ENCODE peak calls at places on chromosomes 1 and 21, in six cellular contexts. T, Y, N, D, M and G are unnamed samples.

GRCh38 chr21:45603481-45603880 is 40.0 kb upstream of the PCBP3 start:
- DNase-seq in T (no peak), Y (no peak), N (no peak), D (no peak), M (no peak), G (no peak)

GRCh38 chr1:36740446-36740845 is 257.7 kb upstream of the CSF3R start:
- DNase-seq in T (no peak), Y (no peak), N (no peak), D (no peak), M (no peak), G (no peak)

GRCh38 chr1:166302919-166303758 is 136.3 kb upstream of the FAM78B start:
- DNase-seq in T (peak), Y (no peak), N (peak), D (no peak), M (no peak), G (no peak)

GRCh38 chr1:39976732-39977131 is 21.8 kb downstream of the MFSD2A start:
- DNase-seq in T (no peak), Y (peak), N (no peak), D (no peak), M (no peak), G (no peak)

GRCh38 chr1:60274422-60275419 is 201.2 kb upstream of the C1orf87 start:
- DNase-seq in T (no peak), Y (no peak), N (no peak), D (no peak), M (no peak), G (no peak)

GRCh38 chr1:67429528-67430357 is 459 bp downstream of the SERBP1 start:
- DNase-seq in T (peak), Y (no peak), N (no peak), D (no peak), M (peak), G (no peak)

GRCh38 chr1:244391761-244392160 is 59.9 kb downstream of the ADSS2 start:
- DNase-seq in T (no peak), Y (peak), N (no peak), D (no peak), M (no peak), G (no peak)

GRCh38 chr1:22096036-22096435 is 43.5 kb downstream of the CDC42 start:
- DNase-seq in T (no peak), Y (no peak), N (no peak), D (no peak), M (no peak), G (no peak)

GRCh38 chr1:45752441-45753052 is 2.1 kb upstream of the IPP start:
- DNase-seq in T (no peak), Y (peak), N (no peak), D (no peak), M (no peak), G (peak)

GRCh38 chr1:42381424-42381673 is 757 bp downstream of the RIMKLA start:
- DNase-seq in T (no peak), Y (no peak), N (no peak), D (no peak), M (no peak), G (no peak)

GRCh38 chr1:156123356-156124196 is 9.1 kb downstream of the LMNA start:
- DNase-seq in T (peak), Y (peak), N (peak), D (peak), M (peak), G (peak)

GRCh38 chr1:40379785-40380452 is 6.4 kb downstream of the SMAP2 start:
- DNase-seq in T (no peak), Y (no peak), N (no peak), D (no peak), M (no peak), G (no peak)

GRCh38 chr1:215900684-215901083 is 333.6 kb downstream of the KCTD3 start:
- DNase-seq in T (peak), Y (no peak), N (no peak), D (no peak), M (no peak), G (no peak)

GRCh38 chr1:193408782-193409293 is 222.4 kb upstream of the B3GALT2 start:
- DNase-seq in T (no peak), Y (no peak), N (no peak), D (no peak), M (no peak), G (no peak)

GRCh38 chr1:110595311-110595710 is 10.8 kb downstream of the KCNA2 start:
- DNase-seq in T (no peak), Y (no peak), N (no peak), D (no peak), M (no peak), G (no peak)

GRCh38 chr1:7491089-7491817 is 279.8 kb upstream of the VAMP3 start:
- DNase-seq in T (no peak), Y (no peak), N (no peak), D (no peak), M (no peak), G (no peak)

GRCh38 chr1:192225713-192226112 is 67.5 kb downstream of the RGS18 start:
- DNase-seq in T (no peak), Y (no peak), N (no peak), D (no peak), M (no peak), G (peak)

GRCh38 chr1:30518186-30518585 is 205.2 kb downstream of the MATN1 start:
- DNase-seq in T (no peak), Y (no peak), N (no peak), D (peak), M (no peak), G (no peak)

GRCh38 chr1:17287377-17287776 is 20.6 kb upstream of the PADI4 start:
- DNase-seq in T (no peak), Y (no peak), N (no peak), D (no peak), M (no peak), G (no peak)

GRCh38 chr21:34935452-34935851 is 113.7 kb downstream of the RUNX1 start:
- DNase-seq in T (no peak), Y (no peak), N (no peak), D (no peak), M (no peak), G (no peak)

GRCh38 chr21:27250386-27250785 is 283.5 kb upstream of the ADAMTS5 start:
- DNase-seq in T (no peak), Y (no peak), N (no peak), D (no peak), M (no peak), G (no peak)

GRCh38 chr21:33023574-33024277 is 2.0 kb upstream of the OLIG2 start:
- DNase-seq in T (peak), Y (no peak), N (no peak), D (no peak), M (no peak), G (no peak)

GRCh38 chr1:234330843-234331215 is 42.4 kb upstream of the COA6 start:
- DNase-seq in T (no peak), Y (no peak), N (no peak), D (no peak), M (no peak), G (no peak)
- TF ChIP-seq GABPA in T (no peak), Y (no peak), N (no peak), D (no peak), M (no peak), G (no peak)

DNA sequence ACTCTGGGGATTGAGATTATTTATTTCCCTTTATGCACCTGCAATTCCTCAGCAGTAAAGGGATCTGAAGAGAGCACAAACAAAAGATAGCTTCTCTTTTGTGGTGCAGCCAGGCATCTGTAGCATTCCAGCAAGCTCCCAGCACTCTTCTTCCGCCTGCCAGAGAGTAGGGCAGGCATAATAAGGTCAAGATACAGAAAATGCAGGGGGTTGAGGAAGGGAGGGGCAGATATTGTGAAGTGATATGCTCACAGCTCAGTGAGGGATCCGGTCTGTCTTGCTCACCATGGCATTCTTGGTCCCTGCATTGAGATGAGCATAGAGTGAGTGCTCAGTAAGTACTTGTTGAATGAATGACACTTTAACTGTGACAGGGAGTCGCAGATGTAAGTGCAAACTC is 23.9 kb downstream of the FASLG start:
- DNase-seq in T (no peak), Y (no peak), N (no peak), D (no peak), M (no peak), G (no peak)
- TF ChIP-seq GABPA in T (no peak), Y (no peak), N (no peak), D (no peak), M (no peak), G (no peak)

GRCh38 chr1:19689856-19690255 is 25.2 kb downstream of the HTR6 start:
- DNase-seq in T (no peak), Y (no peak), N (no peak), D (no peak), M (no peak), G (no peak)

GRCh38 chr1:19688041-19688842 is 23.6 kb downstream of the HTR6 start:
- DNase-seq in T (no peak), Y (no peak), N (no peak), D (no peak), M (no peak), G (no peak)

GRCh38 chr1:19690342-19690741 is 25.7 kb downstream of the HTR6 start:
- DNase-seq in T (no peak), Y (no peak), N (no peak), D (no peak), M (no peak), G (no peak)

GRCh38 chr1:19687414-19687813 is 22.7 kb downstream of the HTR6 start:
- DNase-seq in T (no peak), Y (no peak), N (no peak), D (no peak), M (no peak), G (no peak)

GRCh38 chr1:19689131-19689757 is 24.6 kb downstream of the HTR6 start:
- DNase-seq in T (peak), Y (no peak), N (no peak), D (no peak), M (no peak), G (no peak)
- TF ChIP-seq GABPA in T (no peak), Y (no peak), N (no peak), D (no peak), M (no peak), G (no peak)

DNA sequence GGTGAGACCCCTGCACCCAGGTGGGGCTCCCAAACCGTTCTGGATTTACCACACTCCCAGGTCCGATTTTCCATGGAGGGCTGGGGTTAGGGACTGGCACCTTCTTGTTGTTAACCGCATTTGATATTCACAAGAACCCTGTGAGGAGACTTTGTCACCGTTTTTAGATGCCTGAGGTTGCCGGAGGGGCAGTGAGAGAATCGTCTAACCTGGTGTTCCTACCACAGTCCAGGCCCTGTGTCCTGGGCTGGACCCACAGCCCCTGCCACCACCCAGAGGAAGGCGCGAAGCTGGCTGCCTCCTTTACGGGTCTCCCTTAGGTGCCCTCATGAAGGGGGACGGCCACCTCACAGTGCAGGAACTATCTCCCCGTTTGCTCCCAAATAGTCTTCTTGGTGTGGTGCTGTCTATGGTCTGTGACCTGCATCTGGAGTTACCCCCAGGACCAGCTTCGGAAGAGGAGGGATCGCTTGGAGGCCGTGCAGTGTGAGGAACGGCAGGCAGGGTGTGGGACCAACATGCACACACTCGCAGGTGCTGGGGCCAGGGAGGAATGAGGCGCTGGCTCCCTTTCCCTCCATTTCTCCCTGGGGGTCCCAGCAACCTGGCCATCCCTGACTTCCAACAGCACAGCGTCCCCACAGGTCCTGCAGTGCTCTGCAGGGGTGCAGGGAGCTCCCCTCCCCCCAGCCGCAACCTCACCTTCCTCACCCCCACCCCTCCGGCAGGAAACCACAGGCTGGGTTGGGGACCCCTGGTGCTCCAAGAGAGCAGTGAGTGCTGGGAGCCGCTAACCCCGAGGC is 7.0 kb downstream of the SIM2 start:
- DNase-seq in T (peak), Y (no peak), N (no peak), D (peak), M (no peak), G (no peak)
- TF ChIP-seq GABPA in T (no peak), Y (no peak), N (no peak), D (no peak), M (no peak), G (no peak)

DNA sequence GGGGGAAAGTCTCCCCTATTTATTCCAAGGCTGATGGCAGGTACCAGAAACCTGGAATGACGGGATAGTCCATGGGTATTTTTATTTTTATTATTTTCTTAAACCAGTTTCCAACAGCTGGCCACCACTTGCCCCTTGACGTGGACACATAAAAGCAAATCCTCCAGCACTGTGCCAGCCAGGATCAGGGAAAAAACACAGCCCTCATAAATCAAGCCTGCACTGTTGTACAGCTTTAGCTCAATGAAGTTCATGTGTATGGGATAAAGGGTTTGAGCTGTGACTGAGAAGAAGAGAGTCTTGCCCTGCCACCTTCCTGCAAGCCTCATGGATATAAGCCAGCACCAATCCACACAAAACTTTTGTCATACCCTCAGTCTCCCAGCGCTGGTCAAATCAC is 303.7 kb upstream of the SPAG17 start:
- DNase-seq in T (no peak), Y (no peak), N (no peak), D (no peak), M (no peak), G (no peak)
- TF ChIP-seq GABPA in T (no peak), Y (no peak), N (no peak), D (no peak), M (no peak), G (no peak)

GRCh38 chr1:181680332-181680731 is 197.0 kb downstream of the CACNA1E start:
- DNase-seq in T (no peak), Y (no peak), N (no peak), D (no peak), M (no peak), G (no peak)

GRCh38 chr1:181675091-181675490 is 191.8 kb downstream of the CACNA1E start:
- DNase-seq in T (no peak), Y (no peak), N (no peak), D (no peak), M (no peak), G (no peak)

GRCh38 chr1:181674617-181675016 is 191.3 kb downstream of the CACNA1E start:
- DNase-seq in T (no peak), Y (no peak), N (no peak), D (no peak), M (no peak), G (no peak)

GRCh38 chr1:181675625-181676024 is 192.3 kb downstream of the CACNA1E start:
- DNase-seq in T (no peak), Y (no peak), N (no peak), D (no peak), M (no peak), G (no peak)

GRCh38 chr1:181676269-181676668 is 193.0 kb downstream of the CACNA1E start:
- DNase-seq in T (peak), Y (peak), N (peak), D (peak), M (peak), G (peak)
- TF ChIP-seq GABPA in T (no peak), Y (no peak), N (no peak), D (no peak), M (no peak), G (no peak)

GRCh38 chr1:223156343-223156742 is 13.3 kb upstream of the TLR5 start:
- DNase-seq in T (peak), Y (no peak), N (no peak), D (no peak), M (no peak), G (no peak)
- TF ChIP-seq GABPA in T (no peak), Y (no peak), N (no peak), D (no peak), M (no peak), G (no peak)

GRCh38 chr1:209670441-209671082 is 4.7 kb upstream of the G0S2 start:
- DNase-seq in T (no peak), Y (no peak), N (no peak), D (no peak), M (no peak), G (no peak)

GRCh38 chr1:209675567-209676154 is 449 bp downstream of the G0S2 start:
- DNase-seq in T (peak), Y (no peak), N (no peak), D (peak), M (no peak), G (no peak)

GRCh38 chr1:209672705-209673630 is 2.2 kb upstream of the G0S2 start:
- DNase-seq in T (no peak), Y (no peak), N (peak), D (no peak), M (no peak), G (no peak)

GRCh38 chr1:209674957-209675566 is at the start of gene G0S2:
- DNase-seq in T (peak), Y (no peak), N (no peak), D (peak), M (peak), G (no peak)

GRCh38 chr1:209673631-209674417 is 1.4 kb upstream of the G0S2 start:
- DNase-seq in T (no peak), Y (no peak), N (no peak), D (no peak), M (no peak), G (peak)
- TF ChIP-seq GABPA in T (no peak), Y (no peak), N (no peak), D (no peak), M (no peak), G (no peak)

DNA sequence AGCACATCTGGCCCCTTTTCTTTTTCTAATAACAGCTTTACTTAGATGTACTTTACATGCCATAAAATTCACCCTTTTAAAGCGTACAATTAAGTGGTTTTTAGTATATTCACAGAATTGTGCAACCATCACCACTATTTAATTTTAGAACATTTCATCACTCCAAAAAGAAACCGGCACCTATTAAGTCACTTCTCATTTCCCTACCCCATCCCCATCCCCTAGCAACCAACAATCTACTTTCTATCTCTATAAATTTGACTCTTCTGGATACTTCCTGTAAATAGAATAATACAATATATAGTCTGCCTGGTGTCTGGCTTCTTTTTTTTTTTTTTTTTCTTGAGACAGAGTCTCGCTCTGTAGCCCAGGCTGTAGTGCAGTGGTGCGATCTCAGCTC is 59.5 kb upstream of the ENAH start:
- DNase-seq in T (no peak), Y (no peak), N (no peak), D (no peak), M (no peak), G (peak)
- TF ChIP-seq GABPA in T (no peak), Y (no peak), N (no peak), D (no peak), M (no peak), G (no peak)